ENCODE peak calls at places on chromosomes 3 and 15, in eight cellular contexts. One of them, this sample, is unnamed.

GRCh38 chr3:137035631-137036030 is 77.8 kb downstream of the IL20RB start:
- DNase-seq in HCT116: peak; percentile 16
- DNase-seq in GM23338: peak; percentile 80
- DNase-seq in GM12878: no peak
- DNase-seq in A549: peak; percentile 28
- DNase-seq in SK-N-SH: no peak
- DNase-seq in HepG2: peak; percentile 33
- DNase-seq in K562: peak; percentile 17
- DNase-seq in this sample: no peak

GRCh38 chr15:55834331-55834730 is 91.4 kb upstream of the PRTG start:
- DNase-seq in HCT116: no peak
- DNase-seq in GM23338: no peak
- DNase-seq in GM12878: no peak
- DNase-seq in A549: no peak
- DNase-seq in SK-N-SH: no peak
- DNase-seq in HepG2: no peak
- DNase-seq in K562: no peak
- DNase-seq in this sample: no peak

GRCh38 chr15:39747326-39747725 is 35.3 kb downstream of the FSIP1 start:
- DNase-seq in HCT116: no peak
- DNase-seq in GM23338: no peak
- DNase-seq in GM12878: no peak
- DNase-seq in A549: no peak
- DNase-seq in SK-N-SH: no peak
- DNase-seq in HepG2: no peak
- DNase-seq in K562: no peak
- DNase-seq in this sample: no peak

GRCh38 chr3:184238246-184238818 is 8.9 kb downstream of the VWA5B2 start:
- DNase-seq in HCT116: no peak
- DNase-seq in GM23338: no peak
- DNase-seq in GM12878: no peak
- DNase-seq in A549: no peak
- DNase-seq in SK-N-SH: peak; percentile 33
- DNase-seq in HepG2: no peak
- DNase-seq in K562: no peak
- DNase-seq in this sample: no peak

GRCh38 chr15:26453914-26454313 is 319.0 kb downstream of the GABRB3 start:
- DNase-seq in HCT116: no peak
- DNase-seq in GM23338: peak; percentile 58
- DNase-seq in GM12878: no peak
- DNase-seq in A549: no peak
- DNase-seq in SK-N-SH: no peak
- DNase-seq in HepG2: no peak
- DNase-seq in K562: no peak
- DNase-seq in this sample: no peak

GRCh38 chr3:147672436-147672835 is 263.3 kb downstream of the ZIC1 start:
- DNase-seq in HCT116: no peak
- DNase-seq in GM23338: no peak
- DNase-seq in GM12878: no peak
- DNase-seq in A549: no peak
- DNase-seq in SK-N-SH: no peak
- DNase-seq in HepG2: no peak
- DNase-seq in K562: no peak
- DNase-seq in this sample: no peak

GRCh38 chr15:41285285-41285684 is 47.1 kb downstream of the OIP5 start:
- DNase-seq in HCT116: no peak
- DNase-seq in GM23338: peak; percentile 28
- DNase-seq in GM12878: no peak
- DNase-seq in A549: no peak
- DNase-seq in SK-N-SH: no peak
- DNase-seq in HepG2: no peak
- DNase-seq in K562: no peak
- DNase-seq in this sample: no peak

GRCh38 chr15:78033864-78034263 is 43.6 kb downstream of the TBC1D2B start:
- DNase-seq in HCT116: no peak
- DNase-seq in GM23338: no peak
- DNase-seq in GM12878: no peak
- DNase-seq in A549: no peak
- DNase-seq in SK-N-SH: no peak
- DNase-seq in HepG2: no peak
- DNase-seq in K562: no peak
- DNase-seq in this sample: no peak

GRCh38 chr3:149258714-149259113 is 37.1 kb upstream of the CP start:
- DNase-seq in HCT116: no peak
- DNase-seq in GM23338: no peak
- DNase-seq in GM12878: no peak
- DNase-seq in A549: no peak
- DNase-seq in SK-N-SH: no peak
- DNase-seq in HepG2: no peak
- DNase-seq in K562: no peak
- DNase-seq in this sample: no peak

GRCh38 chr3:72446406-72447058 is 401.7 kb downstream of the SHQ1 start:
- DNase-seq in HCT116: no peak
- DNase-seq in GM23338: peak; percentile 55
- DNase-seq in GM12878: no peak
- DNase-seq in A549: no peak
- DNase-seq in SK-N-SH: no peak
- DNase-seq in HepG2: no peak
- DNase-seq in K562: no peak
- DNase-seq in this sample: no peak
- TF ChIP-seq REST in HCT116: no peak
- TF ChIP-seq REST in GM23338: no peak
- TF ChIP-seq REST in GM12878: no peak
- TF ChIP-seq REST in A549: no peak
- TF ChIP-seq REST in SK-N-SH: no peak
- TF ChIP-seq REST in HepG2: peak; percentile 15
- TF ChIP-seq REST in K562: no peak
- TF ChIP-seq REST in this sample: no peak

GRCh38 chr15:84797801-84798200 is 19.4 kb upstream of the ALPK3 start:
- DNase-seq in HCT116: no peak
- DNase-seq in GM23338: no peak
- DNase-seq in GM12878: no peak
- DNase-seq in A549: no peak
- DNase-seq in SK-N-SH: no peak
- DNase-seq in HepG2: no peak
- DNase-seq in K562: no peak
- DNase-seq in this sample: no peak
- H3K4me3 ChIP-seq in HCT116: no peak overlapping the region
- H3K4me3 ChIP-seq in GM23338: no peak overlapping the region
- H3K4me3 ChIP-seq in GM12878: no peak overlapping the region
- H3K4me3 ChIP-seq in A549: no peak overlapping the region
- H3K4me3 ChIP-seq in SK-N-SH: no peak overlapping the region
- H3K4me3 ChIP-seq in HepG2: no peak overlapping the region
- H3K4me3 ChIP-seq in K562: no peak overlapping the region
- H3K4me3 ChIP-seq in this sample: no peak overlapping the region

GRCh38 chr3:157159037-157159761 is 748 bp downstream of the CCNL1 start:
- DNase-seq in HCT116: no peak
- DNase-seq in GM23338: peak; percentile 82
- DNase-seq in GM12878: no peak
- DNase-seq in A549: no peak
- DNase-seq in SK-N-SH: peak; percentile 75
- DNase-seq in HepG2: peak; percentile 69
- DNase-seq in K562: no peak
- DNase-seq in this sample: no peak
- TF ChIP-seq REST in HCT116: no peak
- TF ChIP-seq REST in GM23338: no peak
- TF ChIP-seq REST in GM12878: no peak
- TF ChIP-seq REST in A549: no peak
- TF ChIP-seq REST in SK-N-SH: no peak
- TF ChIP-seq REST in HepG2: no peak
- TF ChIP-seq REST in K562: no peak
- TF ChIP-seq REST in this sample: no peak

DNA sequence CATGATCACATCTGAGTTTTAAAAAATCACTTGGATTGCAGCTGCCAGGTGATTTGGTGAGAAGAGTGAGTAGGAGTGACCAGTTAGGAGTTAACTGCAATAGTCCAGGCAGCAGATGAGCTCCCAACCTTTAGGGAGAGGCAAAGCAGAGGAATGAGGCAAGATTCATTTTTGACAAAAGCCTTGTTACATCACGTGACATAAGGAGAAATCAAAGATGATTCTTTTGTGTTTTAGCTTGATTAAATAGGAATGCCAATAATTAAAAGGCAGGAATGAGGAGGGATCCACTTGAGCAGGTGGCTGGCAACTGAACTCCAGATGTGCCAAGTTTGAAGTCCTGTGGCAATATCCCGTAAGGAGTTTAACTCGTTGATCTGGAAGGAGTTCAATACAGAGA is 2.5 kb downstream of the GATM start:
- DNase-seq in HCT116: no peak
- DNase-seq in GM23338: no peak
- DNase-seq in GM12878: no peak
- DNase-seq in A549: no peak
- DNase-seq in SK-N-SH: no peak
- DNase-seq in HepG2: no peak
- DNase-seq in K562: no peak
- DNase-seq in this sample: no peak
- H3K4me3 ChIP-seq in HCT116: no peak overlapping the region
- H3K4me3 ChIP-seq in GM23338: no peak overlapping the region
- H3K4me3 ChIP-seq in GM12878: no peak overlapping the region
- H3K4me3 ChIP-seq in A549: no peak overlapping the region
- H3K4me3 ChIP-seq in SK-N-SH: no peak overlapping the region
- H3K4me3 ChIP-seq in HepG2: no peak overlapping the region
- H3K4me3 ChIP-seq in K562: no peak overlapping the region
- H3K4me3 ChIP-seq in this sample: no peak overlapping the region

GRCh38 chr3:9793161-9793781 is 389 bp downstream of the ARPC4 start:
- DNase-seq in HCT116: no peak
- DNase-seq in GM23338: peak; percentile 62
- DNase-seq in GM12878: no peak
- DNase-seq in A549: no peak
- DNase-seq in SK-N-SH: peak; percentile 35
- DNase-seq in HepG2: peak; percentile 28
- DNase-seq in K562: peak; percentile 93
- DNase-seq in this sample: no peak
- TF ChIP-seq REST in HCT116: no peak
- TF ChIP-seq REST in GM23338: no peak
- TF ChIP-seq REST in GM12878: no peak
- TF ChIP-seq REST in A549: no peak
- TF ChIP-seq REST in SK-N-SH: no peak
- TF ChIP-seq REST in HepG2: no peak
- TF ChIP-seq REST in K562: no peak
- TF ChIP-seq REST in this sample: no peak